ENCODE peak calls at places on chromosomes 6 and 20, in six cellular contexts. H, N, Z, J, M and Q are unnamed samples.

GRCh38 chr6:87922947-87923330 is 124.7 kb upstream of the SPACA1 start:
- ATAC-seq in H (no peak), J (no peak), Z (peak), M (no peak), N (no peak), Q (no peak)

GRCh38 chr6:158474961-158475343 is 84.9 kb upstream of the TMEM181 start:
- ATAC-seq in J (no peak), N (no peak), M (no peak), H (peak), Z (no peak), Q (no peak)

GRCh38 chr6:141394565-141395051 is 738.1 kb upstream of the GJE1 start:
- ATAC-seq in N (peak), H (no peak), Z (peak), J (no peak), M (no peak), Q (no peak)

GRCh38 chr20:48404598-48404997 is 423.2 kb downstream of the PREX1 start:
- ATAC-seq in J (peak), H (peak), N (peak), M (no peak), Z (no peak), Q (no peak)

GRCh38 chr6:112027942-112028674 is 25.8 kb upstream of the CCN6 start:
- ATAC-seq in H (no peak), M (no peak), J (no peak), N (no peak), Z (no peak), Q (no peak)

GRCh38 chr6:72425003-72425681 is 196.7 kb upstream of the KCNQ5 start:
- ATAC-seq in H (no peak), N (no peak), M (no peak), J (no peak), Z (no peak), Q (no peak)

GRCh38 chr6:111482236-111482958 is 621 bp downstream of the REV3L start:
- ATAC-seq in N (peak), J (peak), M (no peak), Z (peak), H (peak), Q (peak)

GRCh38 chr6:137660296-137660731 is 166.1 kb upstream of the OLIG3 start:
- ATAC-seq in H (no peak), N (peak), Z (no peak), J (no peak), M (no peak), Q (no peak)

GRCh38 chr6:33428891-33429744 is 9.3 kb downstream of the SYNGAP1 start:
- ATAC-seq in H (no peak), M (no peak), N (peak), Z (no peak), J (no peak), Q (no peak)

GRCh38 chr6:99590728-99591672 is 15.6 kb upstream of the PRDM13 start:
- ATAC-seq in H (no peak), Z (no peak), J (peak), M (no peak), N (no peak), Q (no peak)

GRCh38 chr6:46251583-46252339 is 81.0 kb upstream of the ENPP5 start:
- ATAC-seq in Z (no peak), M (peak), H (no peak), N (no peak), J (no peak), Q (no peak)

GRCh38 chr6:43522547-43523263 is 5.8 kb downstream of the POLR1C start:
- ATAC-seq in H (no peak), M (no peak), N (peak), Z (no peak), J (peak), Q (no peak)

GRCh38 chr6:43523282-43523681 is 6.4 kb downstream of the POLR1C start:
- ATAC-seq in J (peak), H (no peak), N (peak), M (no peak), Z (no peak), Q (no peak)

GRCh38 chr6:43517503-43518357 is 841 bp downstream of the POLR1C start:
- ATAC-seq in H (no peak), J (peak), N (no peak), M (no peak), Z (no peak), Q (no peak)

GRCh38 chr6:43521836-43522235 is 4.9 kb downstream of the POLR1C start:
- ATAC-seq in Z (no peak), H (no peak), N (no peak), J (no peak), M (peak), Q (no peak)

DNA sequence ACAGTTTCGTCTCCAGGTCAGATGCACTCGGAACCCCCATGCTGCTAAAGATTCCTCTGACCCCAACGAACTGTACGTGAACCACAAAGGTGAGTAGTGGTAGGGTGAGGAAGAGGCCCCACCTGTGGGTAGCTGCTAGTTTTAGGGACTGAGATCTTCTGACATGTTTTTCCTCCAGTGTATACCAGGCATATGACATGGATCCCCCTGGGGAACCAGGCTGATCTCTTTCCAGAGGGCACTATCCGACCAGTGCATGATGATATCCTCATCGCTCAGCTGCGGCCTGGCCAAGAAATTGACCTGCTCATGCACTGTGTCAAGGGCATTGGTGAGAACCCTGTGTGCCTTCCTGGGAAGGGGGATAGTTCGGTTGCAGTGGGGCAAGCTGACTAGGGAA is 3.2 kb downstream of the POLR1C start:
- ATAC-seq in N (no peak), Z (no peak), J (no peak), H (no peak), M (no peak), Q (no peak)
- TF ChIP-seq POLR2A in N (no peak), Z (no peak), J (peak), H (no peak), M (no peak), Q (no peak)

GRCh38 chr20:58084966-58085365 is 143.5 kb downstream of the ANKRD60 start:
- ATAC-seq in N (no peak), H (no peak), Z (no peak), J (no peak), M (no peak), Q (peak)
- TF ChIP-seq POLR2A in N (no peak), H (no peak), Z (no peak), J (no peak), M (no peak), Q (no peak)

GRCh38 chr20:33731693-33732165 is at the start of gene ZNF341:
- ATAC-seq in M (peak), J (peak), N (peak), H (peak), Z (peak), Q (peak)
- TF ChIP-seq POLR2A in M (no peak), J (no peak), N (no peak), H (no peak), Z (peak), Q (no peak)

GRCh38 chr6:109443425-109443950 is 3.0 kb downstream of the SMPD2 start:
- ATAC-seq in M (no peak), J (no peak), Z (no peak), H (no peak), N (no peak), Q (no peak)

GRCh38 chr6:109445382-109445781 is 4.9 kb downstream of the SMPD2 start:
- ATAC-seq in N (peak), H (no peak), Z (no peak), M (no peak), J (peak), Q (no peak)

GRCh38 chr6:109442393-109442924 is 1.9 kb downstream of the SMPD2 start:
- ATAC-seq in H (no peak), N (no peak), Z (no peak), J (no peak), M (no peak), Q (no peak)

GRCh38 chr6:109441069-109441816 is 719 bp downstream of the SMPD2 start:
- ATAC-seq in Z (peak), J (peak), M (peak), N (peak), H (peak), Q (peak)

GRCh38 chr6:109440325-109441068 is at the start of the genes PPIL6 and SMPD2:
- ATAC-seq in N (peak), M (peak), H (peak), J (peak), Z (peak), Q (peak)
- TF ChIP-seq POLR2A in N (peak), M (no peak), H (peak), J (peak), Z (peak), Q (peak)

DNA sequence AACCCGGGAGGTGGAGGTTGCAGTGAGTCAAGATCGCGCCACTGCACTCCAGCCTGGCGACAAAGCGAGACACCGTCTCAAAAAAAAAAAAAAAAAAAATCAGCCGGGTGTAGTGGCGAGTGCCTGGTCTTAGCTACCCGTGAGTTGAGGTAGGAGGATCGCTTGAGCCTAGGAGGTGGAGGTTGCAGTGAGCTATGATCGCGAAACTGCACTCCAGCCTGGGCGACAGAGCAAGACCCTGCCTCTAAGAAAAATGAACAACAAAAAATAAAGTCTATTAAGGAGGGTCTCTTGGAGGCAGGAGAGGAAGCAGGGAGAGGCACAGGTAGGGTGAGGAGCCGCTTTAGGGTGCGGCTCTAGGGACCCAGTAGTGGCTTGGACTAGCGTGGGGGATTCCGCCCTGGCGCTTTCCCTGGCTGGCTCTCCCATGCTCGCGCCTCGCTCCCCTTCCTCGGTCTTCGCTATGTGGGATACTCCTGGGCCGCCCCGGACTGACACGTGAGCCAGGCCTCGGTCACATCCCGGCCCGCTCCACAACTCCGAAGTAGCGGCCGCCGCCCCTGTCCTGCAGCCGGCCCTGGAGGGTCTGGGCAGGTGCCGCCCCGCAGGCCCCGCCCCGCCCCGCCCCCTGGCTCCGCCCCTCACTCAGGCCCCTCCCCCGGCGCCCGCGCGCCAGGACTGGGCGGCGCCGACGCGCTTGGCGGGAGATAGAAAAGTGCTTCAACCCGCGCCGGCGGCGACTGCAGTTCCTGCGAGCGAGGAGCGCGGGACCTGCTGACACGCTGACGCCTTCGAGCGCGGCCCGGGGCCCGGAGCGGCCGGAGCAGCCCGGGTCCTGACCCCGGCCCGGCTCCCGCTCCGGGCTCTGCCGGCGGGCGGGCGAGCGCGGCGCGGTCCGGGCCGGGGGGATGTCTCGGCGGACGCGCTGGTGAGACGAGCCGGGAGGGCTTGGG is at the start of gene MYBL2:
- ATAC-seq in M (peak), H (peak), J (peak), N (peak), Z (peak), Q (peak)
- TF ChIP-seq POLR2A in M (no peak), H (peak), J (no peak), N (peak), Z (no peak), Q (no peak)

GRCh38 chr6:63582579-63583231 is 10.4 kb downstream of the LOC128125822 start:
- ATAC-seq in M (no peak), H (no peak), J (peak), Z (no peak), N (peak), Q (no peak)
- TF ChIP-seq POLR2A in M (no peak), H (no peak), J (no peak), Z (peak), N (peak), Q (no peak)

GRCh38 chr6:26280409-26280808 is 84.6 kb upstream of the BTN3A2 start:
- ATAC-seq in J (no peak), N (no peak), M (no peak), H (no peak), Z (no peak), Q (no peak)

GRCh38 chr6:26286168-26286854 is 78.7 kb upstream of the BTN3A2 start:
- ATAC-seq in J (peak), Z (peak), M (peak), N (peak), H (no peak), Q (peak)

GRCh38 chr6:26288155-26288554 is 76.8 kb upstream of the BTN3A2 start:
- ATAC-seq in N (no peak), Z (no peak), H (no peak), J (no peak), M (no peak), Q (no peak)

GRCh38 chr6:26285143-26286134 is 79.6 kb upstream of the BTN3A2 start:
- ATAC-seq in N (peak), J (peak), H (peak), M (peak), Z (peak), Q (peak)

GRCh38 chr6:26284537-26285142 is 80.4 kb upstream of the BTN3A2 start:
- ATAC-seq in H (peak), N (no peak), M (no peak), Z (no peak), J (peak), Q (no peak)
- TF ChIP-seq POLR2A in H (peak), N (no peak), M (no peak), Z (no peak), J (no peak), Q (no peak)

GRCh38 chr6:151070666-151071065 is 169.1 kb upstream of the AKAP12 start:
- ATAC-seq in N (no peak), M (no peak), H (no peak), Z (no peak), J (no peak), Q (no peak)

GRCh38 chr6:151067684-151068596 is 171.8 kb upstream of the AKAP12 start:
- ATAC-seq in J (no peak), M (peak), Z (peak), N (peak), H (peak), Q (peak)

GRCh38 chr6:151068761-151069312 is 170.9 kb upstream of the AKAP12 start:
- ATAC-seq in Z (no peak), N (no peak), J (no peak), M (no peak), H (no peak), Q (no peak)

GRCh38 chr6:151069641-151070040 is 170.1 kb upstream of the AKAP12 start:
- ATAC-seq in Z (no peak), M (no peak), N (no peak), H (no peak), J (no peak), Q (no peak)

GRCh38 chr6:151071295-151071694 is 168.5 kb upstream of the AKAP12 start:
- ATAC-seq in H (no peak), N (no peak), Z (peak), J (no peak), M (no peak), Q (peak)
- TF ChIP-seq POLR2A in H (no peak), N (no peak), Z (no peak), J (no peak), M (no peak), Q (no peak)